ENCODE peak calls at places on chromosomes 4 and X, in five cellular contexts. G is WTC11; Y is stomach; F is germinal center; V is activated CD4-positive, alpha-beta T cell treated with anti-CD3 and anti-CD28 coated beads for 24 hours. E is an unnamed sample.

GRCh38 chr4:147987252-147987651 is 255.4 kb downstream of the ARHGAP10 start:
- DNase-seq in G (no peak), V (no peak), Y (no peak), F (no peak), E (no peak)

GRCh38 chrX:15946783-15947550 is 92.4 kb upstream of the AP1S2 start:
- DNase-seq in G (no peak), V (no peak), Y (no peak), F (no peak), E (no peak)

GRCh38 chrX:70001269-70001668 is 48.5 kb downstream of the AWAT2 start:
- DNase-seq in G (no peak), Y (no peak), V (no peak), F (no peak), E (no peak)

GRCh38 chrX:82058728-82059127 is 856.8 kb downstream of the SH3BGRL start:
- DNase-seq in V (no peak), F (no peak), Y (no peak), G (no peak), E (no peak)

GRCh38 chrX:135302269-135302873 is 6.9 kb upstream of the ETDC start:
- DNase-seq in V (no peak), Y (no peak), G (no peak), F (no peak), E (no peak)

GRCh38 chrX:10555846-10556245 is 64.5 kb downstream of the MID1 start:
- DNase-seq in Y (no peak), G (no peak), V (no peak), F (no peak), E (no peak)

GRCh38 chr4:7328162-7328912 is 106.4 kb downstream of the PSAPL1 start:
- DNase-seq in V (no peak), F (no peak), Y (no peak), G (no peak), E (no peak)

GRCh38 chrX:139120760-139121159 is 409.2 kb upstream of the FGF13 start:
- DNase-seq in G (no peak), V (no peak), F (no peak), Y (no peak), E (no peak)